ENCODE peak calls at places on chromosomes 16 and 17, in six cellular contexts. One of them, this sample, is unnamed.

GRCh38 chr17:48637323-48638260 is 11.4 kb upstream of the HOXB9 start:
- DNase-seq in SK-N-SH: no peak
- DNase-seq in HepG2: no peak
- DNase-seq in GM12878: no peak
- DNase-seq in H1: no peak
- DNase-seq in K562: no peak
- DNase-seq in this sample: no peak

GRCh38 chr16:67104061-67104460 is 5.7 kb upstream of the PHAF1 start:
- DNase-seq in SK-N-SH: peak; percentile 37
- DNase-seq in HepG2: peak; percentile 68
- DNase-seq in GM12878: no peak
- DNase-seq in H1: no peak
- DNase-seq in K562: peak; percentile 59
- DNase-seq in this sample: no peak

GRCh38 chr17:50272246-50272645 is 2.0 kb upstream of the TMEM92 start:
- DNase-seq in SK-N-SH: peak; percentile 36
- DNase-seq in HepG2: no peak
- DNase-seq in GM12878: no peak
- DNase-seq in H1: no peak
- DNase-seq in K562: no peak
- DNase-seq in this sample: no peak

GRCh38 chr16:11797166-11797956 is at the start of gene ZC3H7A:
- DNase-seq in SK-N-SH: peak; percentile 97
- DNase-seq in HepG2: peak; percentile 98
- DNase-seq in GM12878: peak; percentile 82
- DNase-seq in H1: peak; percentile 90
- DNase-seq in K562: peak; percentile 98
- DNase-seq in this sample: peak; percentile 95

GRCh38 chr16:77850637-77851330 is 62.4 kb downstream of the VAT1L start:
- DNase-seq in SK-N-SH: no peak
- DNase-seq in HepG2: no peak
- DNase-seq in GM12878: no peak
- DNase-seq in H1: no peak
- DNase-seq in K562: no peak
- DNase-seq in this sample: no peak

GRCh38 chr17:8954339-8954738 is 11.2 kb downstream of the PIK3R5 start:
- DNase-seq in SK-N-SH: no peak
- DNase-seq in HepG2: no peak
- DNase-seq in GM12878: no peak
- DNase-seq in H1: peak; percentile 27
- DNase-seq in K562: no peak
- DNase-seq in this sample: peak; percentile 53

GRCh38 chr16:88905563-88905962 is 39.1 kb upstream of the PABPN1L start:
- DNase-seq in SK-N-SH: peak; percentile 83
- DNase-seq in HepG2: no peak
- DNase-seq in GM12878: no peak
- DNase-seq in H1: no peak
- DNase-seq in K562: peak; percentile 79
- DNase-seq in this sample: no peak

GRCh38 chr17:38345743-38346142 is 2.0 kb upstream of the GPR179 start:
- DNase-seq in SK-N-SH: no peak
- DNase-seq in HepG2: no peak
- DNase-seq in GM12878: no peak
- DNase-seq in H1: no peak
- DNase-seq in K562: no peak
- DNase-seq in this sample: no peak

GRCh38 chr16:90046971-90047713 is 27.9 kb upstream of the DBNDD1 start:
- DNase-seq in SK-N-SH: no peak
- DNase-seq in HepG2: peak; percentile 45
- DNase-seq in GM12878: no peak
- DNase-seq in H1: no peak
- DNase-seq in K562: peak; percentile 87
- DNase-seq in this sample: no peak

GRCh38 chr17:14125518-14126125 is 56.3 kb downstream of the COX10 start:
- DNase-seq in SK-N-SH: no peak
- DNase-seq in HepG2: no peak
- DNase-seq in GM12878: no peak
- DNase-seq in H1: no peak
- DNase-seq in K562: no peak
- DNase-seq in this sample: no peak

GRCh38 chr17:80122026-80122575 is 20.7 kb downstream of the GAA start:
- DNase-seq in SK-N-SH: no peak
- DNase-seq in HepG2: no peak
- DNase-seq in GM12878: no peak
- DNase-seq in H1: no peak
- DNase-seq in K562: no peak
- DNase-seq in this sample: no peak

GRCh38 chr17:28484296-28484695 is 10.9 kb downstream of the SLC13A2 start:
- DNase-seq in SK-N-SH: no peak
- DNase-seq in HepG2: no peak
- DNase-seq in GM12878: peak; percentile 79
- DNase-seq in H1: no peak
- DNase-seq in K562: no peak
- DNase-seq in this sample: peak; percentile 41

GRCh38 chr17:66043419-66043818 is 148.5 kb downstream of the CEP112 start:
- DNase-seq in SK-N-SH: no peak
- DNase-seq in HepG2: no peak
- DNase-seq in GM12878: no peak
- DNase-seq in H1: no peak
- DNase-seq in K562: no peak
- DNase-seq in this sample: no peak

GRCh38 chr17:62963296-62963695 is 2.7 kb upstream of the TANC2 start:
- DNase-seq in SK-N-SH: peak; percentile 42
- DNase-seq in HepG2: no peak
- DNase-seq in GM12878: no peak
- DNase-seq in H1: no peak
- DNase-seq in K562: peak; percentile 22
- DNase-seq in this sample: no peak

GRCh38 chr16:83810906-83811305 is 3.1 kb downstream of the HSBP1 start:
- DNase-seq in SK-N-SH: no peak
- DNase-seq in HepG2: no peak
- DNase-seq in GM12878: no peak
- DNase-seq in H1: no peak
- DNase-seq in K562: no peak
- DNase-seq in this sample: no peak

GRCh38 chr17:83191388-83192160 is 112.2 kb downstream of the METRNL start:
- DNase-seq in SK-N-SH: no peak
- DNase-seq in HepG2: no peak
- DNase-seq in GM12878: no peak
- DNase-seq in H1: no peak
- DNase-seq in K562: no peak
- DNase-seq in this sample: no peak

GRCh38 chr17:8628172-8628571 is 2.4 kb downstream of the MYH10 start:
- DNase-seq in SK-N-SH: no peak
- DNase-seq in HepG2: no peak
- DNase-seq in GM12878: no peak
- DNase-seq in H1: no peak
- DNase-seq in K562: peak; percentile 36
- DNase-seq in this sample: no peak

GRCh38 chr17:29585080-29585751 is 4.2 kb downstream of the GIT1 start:
- DNase-seq in SK-N-SH: peak; percentile 24
- DNase-seq in HepG2: no peak
- DNase-seq in GM12878: no peak
- DNase-seq in H1: no peak
- DNase-seq in K562: peak; percentile 30
- DNase-seq in this sample: no peak

GRCh38 chr17:7015587-7016020 is 3.2 kb downstream of the RNASEK start:
- DNase-seq in SK-N-SH: no peak
- DNase-seq in HepG2: no peak
- DNase-seq in GM12878: no peak
- DNase-seq in H1: no peak
- DNase-seq in K562: peak; percentile 66
- DNase-seq in this sample: no peak

GRCh38 chr17:4463818-4464501 is 30.2 kb downstream of the SPNS3 start:
- DNase-seq in SK-N-SH: no peak
- DNase-seq in HepG2: no peak
- DNase-seq in GM12878: no peak
- DNase-seq in H1: no peak
- DNase-seq in K562: no peak
- DNase-seq in this sample: no peak

GRCh38 chr16:71347146-71347545 is 11.4 kb upstream of the CALB2 start:
- DNase-seq in SK-N-SH: no peak
- DNase-seq in HepG2: no peak
- DNase-seq in GM12878: no peak
- DNase-seq in H1: no peak
- DNase-seq in K562: no peak
- DNase-seq in this sample: no peak

GRCh38 chr17:68906638-68907037 is 48.6 kb downstream of the ABCA8 start:
- DNase-seq in SK-N-SH: peak; percentile 24
- DNase-seq in HepG2: peak; percentile 39
- DNase-seq in GM12878: no peak
- DNase-seq in H1: no peak
- DNase-seq in K562: peak; percentile 16
- DNase-seq in this sample: no peak

GRCh38 chr17:74567397-74567796 is at the start of gene CD300H:
- DNase-seq in SK-N-SH: no peak
- DNase-seq in HepG2: no peak
- DNase-seq in GM12878: no peak
- DNase-seq in H1: no peak
- DNase-seq in K562: no peak
- DNase-seq in this sample: no peak

GRCh38 chr16:19595043-19595767 is 39.7 kb downstream of the VPS35L start:
- DNase-seq in SK-N-SH: peak; percentile 10
- DNase-seq in HepG2: no peak
- DNase-seq in GM12878: no peak
- DNase-seq in H1: no peak
- DNase-seq in K562: no peak
- DNase-seq in this sample: no peak

GRCh38 chr16:68000024-68000423 is 740 bp upstream of the DPEP2 start:
- DNase-seq in SK-N-SH: no peak
- DNase-seq in HepG2: no peak
- DNase-seq in GM12878: no peak
- DNase-seq in H1: no peak
- DNase-seq in K562: no peak
- DNase-seq in this sample: peak; percentile 68

GRCh38 chr16:15816228-15816627 is 40.6 kb downstream of the MYH11 start:
- DNase-seq in SK-N-SH: no peak
- DNase-seq in HepG2: no peak
- DNase-seq in GM12878: no peak
- DNase-seq in H1: no peak
- DNase-seq in K562: no peak
- DNase-seq in this sample: no peak
- H3K4me3 ChIP-seq in SK-N-SH: no peak overlapping the region
- H3K4me3 ChIP-seq in HepG2: no peak overlapping the region
- H3K4me3 ChIP-seq in GM12878: no peak overlapping the region
- H3K4me3 ChIP-seq in H1: no peak overlapping the region
- H3K4me3 ChIP-seq in K562: no peak overlapping the region
- H3K4me3 ChIP-seq in this sample: no peak overlapping the region

DNA sequence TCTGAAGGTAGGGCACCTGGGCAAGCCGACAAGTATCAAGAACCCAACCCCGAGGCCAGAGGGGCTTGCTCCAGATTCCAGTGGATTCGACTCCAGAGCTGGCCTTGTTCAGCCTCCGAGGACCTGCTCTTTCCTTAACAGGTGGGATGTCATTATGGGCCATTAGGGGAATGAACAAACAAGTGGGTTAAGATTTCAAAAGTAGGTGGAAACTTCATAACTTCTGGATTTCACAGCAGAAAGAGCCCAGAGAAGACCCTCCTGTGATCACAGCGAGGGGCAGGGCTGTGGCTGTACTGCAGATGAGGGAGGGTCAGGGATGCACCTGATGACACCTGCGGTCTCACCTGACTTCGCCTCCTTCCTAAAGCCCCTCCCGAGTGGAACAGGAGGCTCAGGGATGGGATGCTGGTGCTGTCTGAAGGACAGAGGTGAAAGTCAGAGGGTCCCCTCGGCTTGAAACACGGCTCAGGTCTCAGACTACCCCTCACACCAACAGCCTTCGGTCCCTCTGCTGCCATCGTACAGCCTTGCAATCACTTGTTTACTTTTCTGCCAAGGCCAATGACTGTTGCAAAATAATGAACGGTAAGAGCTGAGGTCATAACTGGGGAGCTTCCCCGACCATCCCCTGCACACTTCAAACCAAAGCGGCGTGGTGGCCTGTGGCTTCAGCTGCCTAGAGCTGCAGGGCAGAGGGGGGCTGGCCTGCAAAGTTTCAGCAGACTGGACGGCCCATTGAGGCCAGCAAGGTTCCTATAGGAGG is 5.5 kb downstream of the PAM16 start:
- DNase-seq in SK-N-SH: no peak
- DNase-seq in HepG2: peak; percentile 94
- DNase-seq in GM12878: no peak
- DNase-seq in H1: no peak
- DNase-seq in K562: no peak
- DNase-seq in this sample: peak; percentile 84
- TF ChIP-seq GABPA in SK-N-SH: no peak
- TF ChIP-seq GABPA in HepG2: no peak
- TF ChIP-seq GABPA in GM12878: no peak
- TF ChIP-seq GABPA in H1: no peak
- TF ChIP-seq GABPA in K562: no peak
- TF ChIP-seq GABPA in this sample: no peak

GRCh38 chr17:76562734-76563148 is 22.9 kb downstream of the PRCD start:
- DNase-seq in SK-N-SH: peak; percentile 27
- DNase-seq in HepG2: no peak
- DNase-seq in GM12878: no peak
- DNase-seq in H1: no peak
- DNase-seq in K562: peak; percentile 78
- DNase-seq in this sample: no peak

GRCh38 chr17:76561799-76562268 is 22.0 kb downstream of the PRCD start:
- DNase-seq in SK-N-SH: no peak
- DNase-seq in HepG2: no peak
- DNase-seq in GM12878: no peak
- DNase-seq in H1: no peak
- DNase-seq in K562: no peak
- DNase-seq in this sample: no peak

GRCh38 chr17:76560036-76560876 is 20.4 kb downstream of the PRCD start:
- DNase-seq in SK-N-SH: no peak
- DNase-seq in HepG2: no peak
- DNase-seq in GM12878: no peak
- DNase-seq in H1: no peak
- DNase-seq in K562: peak; percentile 38
- DNase-seq in this sample: peak; percentile 53

GRCh38 chr17:76561332-76561731 is 21.5 kb downstream of the PRCD start:
- DNase-seq in SK-N-SH: no peak
- DNase-seq in HepG2: no peak
- DNase-seq in GM12878: no peak
- DNase-seq in H1: no peak
- DNase-seq in K562: peak; percentile 23
- DNase-seq in this sample: no peak

DNA sequence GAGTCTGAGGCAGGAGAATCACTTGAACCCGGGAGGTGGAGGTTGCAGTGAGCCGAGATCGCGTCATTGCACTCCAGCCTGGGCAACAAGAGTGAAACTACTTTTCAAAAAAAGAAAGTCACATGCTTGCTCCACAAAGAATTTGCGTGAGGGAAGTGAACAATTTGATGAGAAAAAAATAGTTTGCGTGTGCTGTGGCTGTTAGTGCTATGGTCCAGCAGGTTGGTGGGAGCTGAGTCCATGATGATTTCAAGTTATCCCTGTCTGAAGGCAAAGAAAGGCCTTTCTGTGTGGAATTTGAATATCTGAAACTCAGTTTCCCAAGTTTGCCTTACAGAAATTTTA is 21.0 kb downstream of the PRCD start:
- DNase-seq in SK-N-SH: no peak
- DNase-seq in HepG2: no peak
- DNase-seq in GM12878: no peak
- DNase-seq in H1: no peak
- DNase-seq in K562: no peak
- DNase-seq in this sample: no peak
- H3K4me3 ChIP-seq in SK-N-SH: peak overlapping the region; percentile 1
- H3K4me3 ChIP-seq in HepG2: no peak overlapping the region
- H3K4me3 ChIP-seq in GM12878: peak overlapping the region; percentile 74
- H3K4me3 ChIP-seq in H1: no peak overlapping the region
- H3K4me3 ChIP-seq in K562: peak overlapping the region; percentile 57
- H3K4me3 ChIP-seq in this sample: peak overlapping the region; percentile 83

GRCh38 chr17:61408151-61409041 is 8.8 kb downstream of the TBX2 start:
- DNase-seq in SK-N-SH: peak; percentile 44
- DNase-seq in HepG2: no peak
- DNase-seq in GM12878: no peak
- DNase-seq in H1: no peak
- DNase-seq in K562: no peak
- DNase-seq in this sample: no peak
- TF ChIP-seq GABPA in SK-N-SH: no peak
- TF ChIP-seq GABPA in HepG2: no peak
- TF ChIP-seq GABPA in GM12878: no peak
- TF ChIP-seq GABPA in H1: no peak
- TF ChIP-seq GABPA in K562: no peak
- TF ChIP-seq GABPA in this sample: no peak

This sample was measured in HL-60.